ENCODE peak calls at places on chromosome 19, in four cellular contexts. J is body of pancreas, T is ACHN, D is MCF 10A. K is an unnamed sample.

GRCh38 chr19:11421607-11422098 is 2.5 kb upstream of the RGL3 start:
- DNase-seq in J (peak; percentile 50), D (no peak), T (no peak), K (no peak)

GRCh38 chr19:48746738-48747575 is at the start of gene IZUMO1:
- DNase-seq in D (no peak), T (no peak), J (peak; percentile 82), K (no peak)

GRCh38 chr19:1487576-1488281 is 2.4 kb downstream of the PCSK4 start:
- DNase-seq in J (no peak), T (no peak), D (no peak), K (no peak)

GRCh38 chr19:13026478-13026999 is 31.3 kb downstream of the NFIX start:
- DNase-seq in J (peak; percentile 72), T (peak; percentile 38), D (peak; percentile 66), K (peak; percentile 68)

GRCh38 chr19:6820237-6820636 is 47.7 kb downstream of the VAV1 start:
- DNase-seq in J (no peak), T (no peak), D (no peak), K (no peak)

GRCh38 chr19:51948979-51949378 is 21.7 kb downstream of the ZNF613 start:
- DNase-seq in D (no peak), T (no peak), J (peak; percentile 5), K (no peak)

GRCh38 chr19:3024870-3025515 is 4.1 kb downstream of the TLE2 start:
- DNase-seq in J (no peak), D (no peak), T (no peak), K (no peak)

GRCh38 chr19:38842439-38843174 is 7.2 kb downstream of the HNRNPL start:
- DNase-seq in J (peak; percentile 21), D (no peak), T (no peak), K (no peak)

GRCh38 chr19:45643927-45644771 is 5.0 kb upstream of the EML2 start:
- DNase-seq in D (no peak), J (no peak), T (no peak), K (no peak)

GRCh38 chr19:42081584-42082258 is 5.8 kb downstream of the ZNF574 start:
- DNase-seq in T (peak; percentile 41), J (peak; percentile 36), D (peak; percentile 39), K (peak; percentile 49)

GRCh38 chr19:6734096-6734696 is 3.2 kb downstream of the GPR108 start:
- DNase-seq in J (no peak), D (no peak), T (no peak), K (no peak)

GRCh38 chr19:44806271-44806670 is 2.6 kb upstream of the BCAM start:
- DNase-seq in J (no peak), T (no peak), D (no peak), K (no peak)

GRCh38 chr19:18906605-18907519 is 10.9 kb upstream of the CERS1 start:
- DNase-seq in D (no peak), T (no peak), J (no peak), K (no peak)

GRCh38 chr19:35399231-35399630 is 28.4 kb downstream of the GPR42 start:
- DNase-seq in D (no peak), T (no peak), J (no peak), K (no peak)

GRCh38 chr19:55087542-55087935 is 11.9 kb downstream of the EPS8L1 start:
- DNase-seq in J (no peak), T (no peak), D (no peak), K (no peak)

GRCh38 chr19:45245826-45246225 is 619 bp upstream of the EXOC3L2 start:
- DNase-seq in J (no peak), T (no peak), D (no peak), K (no peak)

GRCh38 chr19:14985133-14985532 is 5.5 kb upstream of the SLC1A6 start:
- DNase-seq in D (no peak), J (no peak), T (no peak), K (no peak)

GRCh38 chr19:19034204-19034624 is 811 bp downstream of the ARMC6 start:
- DNase-seq in T (peak; percentile 82), J (peak; percentile 53), D (peak; percentile 90), K (peak; percentile 82)